ENCODE peak calls at places on chromosomes 7 and 10, in six cellular contexts. S is stimulated activated CD4-positive, alpha-beta T cell treated with anti-CD3 and anti-CD28 coated beads, Interleukin-12 subunit alpha, Interleukin-12 subunit beta, amount 100 ng/mL, for 4 hours; M is EH; U is fibroblast of mammary gland; A is activated CD8-positive, alpha-beta memory T cell treated with anti-CD3 and anti-CD28 coated beads for 1 hour; N is hepatic stellate cell. H is an unnamed sample.

GRCh38 chr10:48845512-48845911 is 94.1 kb downstream of the LRRC18 start:
- DNase-seq in A (no peak), U (no peak), N (no peak), M (no peak), S (no peak), H (no peak)

GRCh38 chr10:69636626-69637550 is 6.8 kb downstream of the FAM241B start:
- DNase-seq in N (no peak), M (no peak), S (no peak), A (no peak), U (no peak), H (peak)

GRCh38 chr10:97277551-97277950 is 14.9 kb downstream of the ARHGAP19 start:
- DNase-seq in U (no peak), A (no peak), S (no peak), M (no peak), N (no peak), H (no peak)

GRCh38 chr10:13587367-13587766 is 602 bp downstream of the PRPF18 start:
- DNase-seq in S (no peak), M (peak), U (peak), A (no peak), N (no peak), H (no peak)

GRCh38 chr10:83023647-83024046 is 1115.7 kb upstream of the GHITM start:
- DNase-seq in N (no peak), U (no peak), A (no peak), M (peak), S (no peak), H (no peak)

GRCh38 chr10:72812798-72813430 is 80.6 kb upstream of the OIT3 start:
- DNase-seq in U (peak), A (no peak), S (no peak), M (peak), N (peak), H (no peak)

GRCh38 chr7:81267508-81267907 is 348.7 kb upstream of the SEMA3C start:
- DNase-seq in S (no peak), U (peak), M (no peak), N (no peak), A (no peak), H (no peak)

GRCh38 chr7:123712619-123713018 is 36.2 kb downstream of the WASL start:
- DNase-seq in N (peak), U (peak), M (peak), A (no peak), S (no peak), H (no peak)

GRCh38 chr7:91089382-91089963 is 174.8 kb upstream of the FZD1 start:
- DNase-seq in N (no peak), U (peak), A (no peak), S (no peak), M (peak), H (no peak)

GRCh38 chr7:108380527-108380926 is 75.7 kb downstream of the NRCAM start:
- DNase-seq in S (no peak), N (no peak), A (no peak), M (no peak), U (peak), H (no peak)

GRCh38 chr10:80265740-80266512 is 23.5 kb downstream of the MAT1A start:
- DNase-seq in M (no peak), A (no peak), N (no peak), U (no peak), S (no peak), H (no peak)

GRCh38 chr7:32518534-32519140 is 23.3 kb downstream of the AVL9 start:
- DNase-seq in U (peak), N (no peak), M (peak), S (no peak), A (no peak), H (no peak)

GRCh38 chr7:55552320-55553086 is 19.8 kb downstream of the VOPP1 start:
- DNase-seq in N (peak), A (no peak), M (peak), S (no peak), U (peak), H (no peak)

GRCh38 chr7:90726623-90727022 is 130.5 kb downstream of the CDK14 start:
- DNase-seq in S (no peak), U (peak), N (no peak), A (no peak), M (peak), H (no peak)

GRCh38 chr10:66591865-66592264 is 334.0 kb upstream of the LRRTM3 start:
- DNase-seq in S (no peak), A (no peak), U (peak), M (peak), N (peak), H (no peak)

GRCh38 chr10:30231071-30231652 is 117.9 kb downstream of the MTPAP start:
- DNase-seq in U (no peak), M (no peak), A (no peak), N (no peak), S (no peak), H (no peak)

GRCh38 chr7:69067397-69067796 is 530.9 kb upstream of the AUTS2 start:
- DNase-seq in U (peak), A (no peak), S (no peak), M (peak), N (no peak), H (no peak)

GRCh38 chr7:131586259-131586658 is 29.8 kb upstream of the PODXL start:
- DNase-seq in S (no peak), A (no peak), M (no peak), U (no peak), N (no peak), H (no peak)

GRCh38 chr10:101639141-101639900 is 51.2 kb downstream of the DPCD start:
- DNase-seq in M (no peak), N (no peak), S (no peak), U (no peak), A (no peak), H (no peak)

GRCh38 chr10:30002438-30003266 is 56.7 kb downstream of the JCAD start:
- DNase-seq in A (peak), M (peak), U (peak), N (peak), S (peak), H (no peak)

GRCh38 chr10:98403812-98404504 is 11.0 kb downstream of the PYROXD2 start:
- DNase-seq in N (peak), A (no peak), M (peak), U (peak), S (no peak), H (no peak)

GRCh38 chr7:25529320-25529719 is 301.0 kb upstream of the NPVF start:
- DNase-seq in S (no peak), A (no peak), N (no peak), M (no peak), U (no peak), H (no peak)

GRCh38 chr7:179209-179681 is 13.1 kb upstream of the FAM20C start:
- DNase-seq in M (peak), U (no peak), S (no peak), A (no peak), N (peak), H (no peak)

GRCh38 chr10:99708428-99709010 is 23.4 kb downstream of the COX15 start:
- DNase-seq in N (no peak), M (peak), U (no peak), S (no peak), A (no peak), H (no peak)